ENCODE peak calls at places on chromosomes 1 and 21, in nine cellular contexts. F, L, P, N, M, J, E, G and T are unnamed samples. For H3K36me3 and H3K9me3, the result is how much of the 10 kb centered on the place peaks cover.

GRCh38 chr1:156900019-156900718 is 6.7 kb downstream of the PEAR1 start:
- DNase-seq in F (no peak), L (no peak), P (no peak), N (no peak), M (no peak), J (no peak), E (no peak), G (no peak), T (no peak)

GRCh38 chr1:118484893-118485292 is 299.9 kb upstream of the SPAG17 start:
- DNase-seq in F (no peak), L (no peak), P (no peak), N (no peak), M (no peak), J (no peak), E (no peak), G (no peak), T (no peak)

GRCh38 chr21:37868896-37869295 is 47.4 kb downstream of the KCNJ6 start:
- DNase-seq in F (no peak), L (no peak), P (no peak), N (no peak), M (no peak), J (no peak), E (no peak), G (no peak), T (no peak)

GRCh38 chr21:14900058-14900457 is 164.7 kb downstream of the NRIP1 start:
- DNase-seq in F (no peak), L (no peak), P (no peak), N (no peak), M (no peak), J (no peak), E (no peak), G (no peak), T (peak)

GRCh38 chr1:76430532-76430931 is 356.0 kb downstream of the ST6GALNAC3 start:
- DNase-seq in F (no peak), L (no peak), P (no peak), N (no peak), M (no peak), J (no peak), E (no peak), G (no peak), T (no peak)

GRCh38 chr1:222334026-222334680 is 213.8 kb downstream of the HHIPL2 start:
- DNase-seq in F (no peak), L (no peak), P (no peak), N (no peak), M (no peak), J (no peak), E (no peak), G (no peak), T (peak)

GRCh38 chr1:6000444-6001288 is 8.4 kb upstream of the NPHP4 start:
- DNase-seq in F (no peak), L (no peak), P (no peak), N (no peak), M (no peak), J (no peak), E (no peak), G (peak), T (no peak)

GRCh38 chr1:100575406-100575805 is 37.5 kb downstream of the GPR88 start:
- DNase-seq in F (no peak), L (no peak), P (no peak), N (no peak), M (no peak), J (no peak), E (no peak), G (no peak), T (no peak)

GRCh38 chr1:106984801-106985200 is 71.7 kb upstream of the PRMT6 start:
- DNase-seq in F (no peak), L (no peak), P (no peak), N (no peak), M (no peak), J (no peak), E (no peak), G (no peak), T (no peak)

GRCh38 chr1:165063181-165063955 is 293.1 kb downstream of the LMX1A start:
- DNase-seq in F (no peak), L (no peak), P (no peak), N (no peak), M (no peak), J (no peak), E (no peak), G (no peak), T (no peak)

GRCh38 chr1:1989759-1990158 is 13.8 kb downstream of the CFAP74 start:
- DNase-seq in F (no peak), L (no peak), P (no peak), N (no peak), M (no peak), J (no peak), E (no peak), G (no peak), T (no peak)

GRCh38 chr1:213586609-213586972 is 401.2 kb upstream of the PROX1 start:
- DNase-seq in F (no peak), L (no peak), P (no peak), N (no peak), M (no peak), J (no peak), E (no peak), G (no peak), T (no peak)

GRCh38 chr1:156420209-156421061 is 51.4 kb downstream of the RHBG start:
- DNase-seq in F (no peak), L (peak), P (no peak), N (no peak), M (no peak), J (no peak), E (no peak), G (no peak), T (no peak)

GRCh38 chr1:8880068-8880676 is 1.7 kb upstream of the ENO1 start:
- DNase-seq in F (no peak), L (no peak), P (peak), N (peak), M (peak), J (peak), E (peak), G (peak), T (no peak)

GRCh38 chr1:231216515-231216914 is 24.5 kb upstream of the GNPAT start:
- DNase-seq in F (no peak), L (no peak), P (peak), N (no peak), M (peak), J (no peak), E (no peak), G (no peak), T (no peak)

GRCh38 chr1:16023050-16023653 is 1.3 kb downstream of the CLCNKA start:
- DNase-seq in F (peak), L (no peak), P (no peak), N (no peak), M (no peak), J (no peak), E (no peak), G (no peak), T (no peak)

GRCh38 chr1:79396901-79397300 is 390.4 kb upstream of the ADGRL4 start:
- DNase-seq in F (no peak), L (no peak), P (no peak), N (no peak), M (no peak), J (peak), E (no peak), G (no peak), T (no peak)

GRCh38 chr1:215526147-215526845 is 40.8 kb upstream of the KCTD3 start:
- DNase-seq in F (no peak), L (no peak), P (no peak), N (no peak), M (peak), J (peak), E (no peak), G (no peak), T (no peak)

GRCh38 chr1:107871259-107871658 is 93.7 kb downstream of the VAV3 start:
- DNase-seq in F (no peak), L (no peak), P (no peak), N (no peak), M (no peak), J (no peak), E (no peak), G (no peak), T (no peak)

GRCh38 chr1:7953850-7954609 is 7.5 kb upstream of the PARK7 start:
- DNase-seq in F (peak), L (peak), P (peak), N (peak), M (no peak), J (peak), E (peak), G (peak), T (no peak)

GRCh38 chr1:47579809-47580208 is 142.0 kb downstream of the FOXD2 start:
- DNase-seq in F (no peak), L (no peak), P (no peak), N (no peak), M (no peak), J (no peak), E (no peak), G (no peak), T (no peak)

GRCh38 chr1:32013386-32014198 is at the start of gene KHDRBS1:
- DNase-seq in F (peak), L (peak), P (peak), N (peak), M (peak), J (peak), E (peak), G (peak), T (peak)

GRCh38 chr1:80987106-80987505 is 813.6 kb upstream of the ADGRL2 start:
- DNase-seq in F (no peak), L (no peak), P (no peak), N (no peak), M (no peak), J (no peak), E (no peak), G (no peak), T (no peak)

GRCh38 chr1:203992440-203992839 is 80.5 kb upstream of the SOX13 start:
- DNase-seq in F (no peak), L (no peak), P (no peak), N (no peak), M (no peak), J (no peak), E (no peak), G (no peak), T (no peak)

GRCh38 chr1:151980287-151981177 is 13.1 kb downstream of the S100A10 start:
- DNase-seq in F (no peak), L (no peak), P (no peak), N (no peak), M (peak), J (peak), E (peak), G (no peak), T (peak)

GRCh38 chr1:182723195-182723594 is 38.8 kb upstream of the RGS8 start:
- DNase-seq in F (no peak), L (no peak), P (no peak), N (no peak), M (no peak), J (no peak), E (peak), G (no peak), T (no peak)

GRCh38 chr1:68198752-68199151 is 33.6 kb downstream of the WLS start:
- DNase-seq in F (no peak), L (no peak), P (no peak), N (no peak), M (no peak), J (no peak), E (no peak), G (no peak), T (no peak)

GRCh38 chr1:22641906-22642636 is 1.4 kb upstream of the C1QC start:
- DNase-seq in F (peak), L (peak), P (peak), N (peak), M (peak), J (peak), E (peak), G (peak), T (peak)

GRCh38 chr21:41713495-41714281 is 53.2 kb downstream of the RIPK4 start:
- DNase-seq in F (no peak), L (no peak), P (no peak), N (no peak), M (peak), J (no peak), E (no peak), G (no peak), T (no peak)

GRCh38 chr21:35102488-35103407 is 53.6 kb upstream of the RUNX1 start:
- DNase-seq in F (no peak), L (no peak), P (peak), N (peak), M (no peak), J (no peak), E (peak), G (peak), T (peak)

GRCh38 chr1:15354580-15354965 is 55.1 kb upstream of the EFHD2 start:
- DNase-seq in F (no peak), L (no peak), P (no peak), N (no peak), M (no peak), J (no peak), E (no peak), G (no peak), T (no peak)

GRCh38 chr1:41358152-41358937 is 2.9 kb upstream of the FOXO6 start:
- DNase-seq in F (no peak), L (no peak), P (no peak), N (no peak), M (no peak), J (no peak), E (peak), G (no peak), T (peak)

GRCh38 chr21:38712076-38712475 is 93.7 kb upstream of the ETS2 start:
- DNase-seq in F (no peak), L (no peak), P (no peak), N (no peak), M (peak), J (peak), E (no peak), G (no peak), T (no peak)

GRCh38 chr1:203268901-203269653 is 36.2 kb upstream of the BTG2 start:
- DNase-seq in F (no peak), L (peak), P (no peak), N (no peak), M (peak), J (peak), E (no peak), G (no peak), T (peak)

GRCh38 chr1:24913616-24914225 is 16.4 kb downstream of the RUNX3 start:
- DNase-seq in F (no peak), L (no peak), P (no peak), N (no peak), M (no peak), J (no peak), E (no peak), G (no peak), T (no peak)

GRCh38 chr1:212586429-212587303 is 21.9 kb upstream of the ATF3 start:
- DNase-seq in F (no peak), L (no peak), P (no peak), N (no peak), M (no peak), J (no peak), E (no peak), G (no peak), T (no peak)

GRCh38 chr1:164588388-164589341 is 29.7 kb downstream of the PBX1 start:
- DNase-seq in F (peak), L (no peak), P (no peak), N (no peak), M (peak), J (peak), E (peak), G (peak), T (peak)

GRCh38 chr1:93638307-93638847 is 43.3 kb downstream of the BCAR3 start:
- DNase-seq in F (no peak), L (no peak), P (peak), N (no peak), M (peak), J (no peak), E (no peak), G (peak), T (no peak)

GRCh38 chr1:39378377-39378776 is 113.1 kb upstream of the BMP8A start:
- DNase-seq in F (no peak), L (no peak), P (no peak), N (no peak), M (peak), J (no peak), E (no peak), G (no peak), T (no peak)
- H3K36me3 ChIP-seq in F (under half), L (under half), P (half or more), N (under half), M (under half), J (under half), E (under half), G (half or more), T (half or more)

GRCh38 chr1:17759114-17759513 is 4.0 kb downstream of the ACTL8 start:
- DNase-seq in F (no peak), L (no peak), P (no peak), N (no peak), M (no peak), J (peak), E (no peak), G (no peak), T (no peak)
- H3K9me3 ChIP-seq in F (under half), L (under half), P (half or more), N (under half), M (under half), J (under half), E (under half), G (under half), T (under half)

GRCh38 chr1:56575865-56576264 is 3.5 kb downstream of the PLPP3 start:
- DNase-seq in F (no peak), L (no peak), P (no peak), N (no peak), M (no peak), J (no peak), E (no peak), G (no peak), T (no peak)
- H3K36me3 ChIP-seq in F (under half), L (under half), P (under half), N (under half), M (under half), J (under half), E (under half), G (under half), T (under half)

GRCh38 chr21:27562303-27562702 is 595.4 kb upstream of the ADAMTS5 start:
- DNase-seq in F (no peak), L (no peak), P (no peak), N (no peak), M (no peak), J (no peak), E (no peak), G (no peak), T (no peak)
- H3K9me3 ChIP-seq in F (under half), L (under half), P (under half), N (under half), M (under half), J (under half), E (under half), G (under half), T (under half)

DNA sequence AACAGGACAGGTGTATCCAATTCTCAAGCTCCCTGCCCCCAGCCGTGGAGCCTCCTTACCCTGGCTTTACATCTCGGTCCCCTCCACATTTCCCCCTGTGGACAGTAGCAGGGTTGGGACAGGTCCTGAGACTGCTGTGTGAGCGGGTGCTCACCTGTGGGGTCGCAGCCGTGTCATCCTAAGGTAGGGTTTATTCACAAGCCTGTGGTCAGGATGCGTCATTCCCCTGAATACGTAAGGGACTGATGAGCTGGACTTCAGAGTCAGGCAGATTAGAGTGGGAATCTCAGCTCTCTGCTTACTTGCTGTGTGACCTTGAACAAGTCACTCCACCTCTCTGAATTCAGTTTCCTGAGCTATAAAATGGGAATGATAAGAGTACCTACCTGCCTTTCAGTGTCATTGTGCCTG is 17.7 kb downstream of the ZNF362 start:
- DNase-seq in F (no peak), L (no peak), P (no peak), N (no peak), M (no peak), J (no peak), E (no peak), G (no peak), T (no peak)
- H3K36me3 ChIP-seq in F (under half), L (under half), P (half or more), N (under half), M (under half), J (under half), E (under half), G (under half), T (under half)

GRCh38 chr1:84613026-84613425 is 38.8 kb upstream of the CTBS start:
- DNase-seq in F (no peak), L (no peak), P (no peak), N (no peak), M (no peak), J (no peak), E (no peak), G (no peak), T (no peak)

GRCh38 chr1:84615785-84616184 is 41.5 kb upstream of the CTBS start:
- DNase-seq in F (no peak), L (no peak), P (no peak), N (no peak), M (no peak), J (no peak), E (no peak), G (no peak), T (no peak)

GRCh38 chr1:84611796-84612195 is 37.6 kb upstream of the CTBS start:
- DNase-seq in F (no peak), L (no peak), P (no peak), N (no peak), M (no peak), J (no peak), E (no peak), G (no peak), T (peak)

GRCh38 chr1:84611091-84611490 is 36.9 kb upstream of the CTBS start:
- DNase-seq in F (no peak), L (no peak), P (no peak), N (no peak), M (no peak), J (no peak), E (no peak), G (no peak), T (no peak)

DNA sequence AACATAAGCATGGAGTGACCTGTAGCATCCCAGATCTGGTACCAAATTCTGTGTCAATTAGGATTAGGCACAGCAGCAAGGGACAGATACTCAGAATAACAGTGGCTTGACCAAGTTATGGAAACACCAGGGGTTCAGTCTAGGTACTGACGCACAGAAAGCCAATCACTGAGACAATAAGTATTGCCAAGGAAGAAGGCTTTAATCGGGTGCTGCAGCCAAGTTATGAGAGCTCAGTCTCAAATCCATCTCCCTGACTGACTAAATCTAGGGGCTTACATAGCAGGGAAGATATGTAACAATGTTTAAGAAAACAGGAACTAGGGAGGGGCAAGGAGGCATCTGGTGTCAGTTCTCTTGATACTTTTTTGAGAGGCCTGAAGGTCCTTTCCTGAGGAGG is 39.6 kb upstream of the CTBS start:
- DNase-seq in F (no peak), L (no peak), P (no peak), N (no peak), M (no peak), J (no peak), E (no peak), G (no peak), T (no peak)
- H3K9me3 ChIP-seq in F (under half), L (under half), P (under half), N (under half), M (under half), J (under half), E (under half), G (under half), T (under half)

GRCh38 chr21:46545363-46545762 is 59.5 kb downstream of the S100B start:
- DNase-seq in F (no peak), L (no peak), P (peak), N (no peak), M (no peak), J (no peak), E (no peak), G (no peak), T (no peak)
- H3K36me3 ChIP-seq in F (under half), L (under half), P (half or more), N (half or more), M (under half), J (under half), E (under half), G (half or more), T (under half)